ENCODE peak calls at places on chromosomes 13 and 19, in four cellular contexts. One of them, this sample, is unnamed.

GRCh38 chr19:43540381-43540780 is 7.4 kb downstream of the ZNF575 start:
- DNase-seq in NCI-H146: no peak
- DNase-seq in lower leg skin: no peak
- DNase-seq in AG10803: no peak
- DNase-seq in this sample: no peak

GRCh38 chr13:46297338-46297737 is 85.6 kb downstream of the LRRC63 start:
- DNase-seq in NCI-H146: no peak
- DNase-seq in lower leg skin: no peak
- DNase-seq in AG10803: peak; percentile 37
- DNase-seq in this sample: no peak

GRCh38 chr13:28705734-28706133 is 13.0 kb downstream of the SLC46A3 start:
- DNase-seq in NCI-H146: no peak
- DNase-seq in lower leg skin: no peak
- DNase-seq in AG10803: peak; percentile 83
- DNase-seq in this sample: no peak

GRCh38 chr19:4302238-4302630 is at the start of gene TMIGD2:
- DNase-seq in NCI-H146: no peak
- DNase-seq in lower leg skin: no peak
- DNase-seq in AG10803: no peak
- DNase-seq in this sample: no peak

GRCh38 chr19:28074773-28075172 is 1138.2 kb downstream of the UQCRFS1 start:
- DNase-seq in NCI-H146: no peak
- DNase-seq in lower leg skin: no peak
- DNase-seq in AG10803: no peak
- DNase-seq in this sample: no peak

GRCh38 chr19:14563989-14564650 is 7.7 kb downstream of the NDUFB7 start:
- DNase-seq in NCI-H146: peak; percentile 32
- DNase-seq in lower leg skin: peak; percentile 71
- DNase-seq in AG10803: no peak
- DNase-seq in this sample: no peak

GRCh38 chr13:105465251-105465650 is 1070.2 kb downstream of the EFNB2 start:
- DNase-seq in NCI-H146: no peak
- DNase-seq in lower leg skin: no peak
- DNase-seq in AG10803: no peak
- DNase-seq in this sample: no peak

GRCh38 chr13:27954406-27954851 is 14.7 kb downstream of the CDX2 start:
- DNase-seq in NCI-H146: no peak
- DNase-seq in lower leg skin: no peak
- DNase-seq in AG10803: peak; percentile 31
- DNase-seq in this sample: no peak

GRCh38 chr13:71124230-71124629 is 742.8 kb downstream of the DACH1 start:
- DNase-seq in NCI-H146: no peak
- DNase-seq in lower leg skin: no peak
- DNase-seq in AG10803: no peak
- DNase-seq in this sample: no peak

GRCh38 chr13:77002590-77003190 is 10.8 kb downstream of the CLN5 start:
- DNase-seq in NCI-H146: no peak
- DNase-seq in lower leg skin: no peak
- DNase-seq in AG10803: peak; percentile 43
- DNase-seq in this sample: no peak

GRCh38 chr13:110714798-110715394 is 1.4 kb downstream of the ING1 start:
- DNase-seq in NCI-H146: peak; percentile 85
- DNase-seq in lower leg skin: peak; percentile 67
- DNase-seq in AG10803: no peak
- DNase-seq in this sample: peak; percentile 10

GRCh38 chr13:111076156-111077013 is 38.7 kb upstream of the ARHGEF7 start:
- DNase-seq in NCI-H146: no peak
- DNase-seq in lower leg skin: no peak
- DNase-seq in AG10803: no peak
- DNase-seq in this sample: no peak

GRCh38 chr13:38577048-38577447 is 109.8 kb upstream of the FREM2 start:
- DNase-seq in NCI-H146: no peak
- DNase-seq in lower leg skin: no peak
- DNase-seq in AG10803: peak; percentile 4
- DNase-seq in this sample: peak; percentile 1

GRCh38 chr13:89846890-89847585 is 1500.4 kb upstream of the MIR17HG start:
- DNase-seq in NCI-H146: no peak
- DNase-seq in lower leg skin: no peak
- DNase-seq in AG10803: no peak
- DNase-seq in this sample: no peak

GRCh38 chr19:42367929-42368328 is 22.2 kb downstream of the CNFN start:
- DNase-seq in NCI-H146: no peak
- DNase-seq in lower leg skin: no peak
- DNase-seq in AG10803: no peak
- DNase-seq in this sample: no peak

GRCh38 chr13:77291779-77292178 is 35.1 kb downstream of the MYCBP2 start:
- DNase-seq in NCI-H146: no peak
- DNase-seq in lower leg skin: no peak
- DNase-seq in AG10803: no peak
- DNase-seq in this sample: no peak

GRCh38 chr19:28021316-28022185 is 1191.4 kb downstream of the UQCRFS1 start:
- DNase-seq in NCI-H146: no peak
- DNase-seq in lower leg skin: no peak
- DNase-seq in AG10803: no peak
- DNase-seq in this sample: no peak

GRCh38 chr13:23701191-23701590 is 131.0 kb downstream of the TNFRSF19 start:
- DNase-seq in NCI-H146: no peak
- DNase-seq in lower leg skin: no peak
- DNase-seq in AG10803: no peak
- DNase-seq in this sample: no peak

GRCh38 chr19:48418317-48419064 is 25.0 kb downstream of the GRIN2D start:
- DNase-seq in NCI-H146: no peak
- DNase-seq in lower leg skin: no peak
- DNase-seq in AG10803: peak; percentile 49
- DNase-seq in this sample: no peak

GRCh38 chr19:14073925-14074838 is 1.6 kb downstream of the MISP3 start:
- DNase-seq in NCI-H146: peak; percentile 58
- DNase-seq in lower leg skin: no peak
- DNase-seq in AG10803: no peak
- DNase-seq in this sample: no peak

GRCh38 chr13:103961784-103962183 is 895.6 kb upstream of the SLC10A2 start:
- DNase-seq in NCI-H146: no peak
- DNase-seq in lower leg skin: no peak
- DNase-seq in AG10803: no peak
- DNase-seq in this sample: no peak

GRCh38 chr19:4094761-4095487 is 28.2 kb upstream of the ZBTB7A start:
- DNase-seq in NCI-H146: no peak
- DNase-seq in lower leg skin: no peak
- DNase-seq in AG10803: no peak
- DNase-seq in this sample: no peak

GRCh38 chr19:10892256-10892655 is 20.9 kb downstream of the CARM1 start:
- DNase-seq in NCI-H146: no peak
- DNase-seq in lower leg skin: no peak
- DNase-seq in AG10803: no peak
- DNase-seq in this sample: no peak